ENCODE peak calls at places on chromosomes 16 and 17, in ten cellular contexts. S, C, A, E, M, V, J, B, N and L are unnamed samples.
A peak's percentile ranks its signal among the peaks of the same experiment; 100 is the strongest.

GRCh38 chr17:40779181-40779909 is 3.0 kb downstream of the KRT27 start:
- DNase-seq in S (peak; percentile 30), C (no peak), A (no peak), E (no peak), M (no peak), V (peak; percentile 4), J (no peak), B (no peak), N (no peak), L (no peak)

GRCh38 chr16:53111078-53111776 is 56.4 kb downstream of the CHD9 start:
- DNase-seq in S (no peak), C (no peak), A (no peak), E (no peak), M (no peak), V (no peak), J (no peak), B (no peak), N (no peak), L (no peak)

GRCh38 chr16:89174877-89175276 is 3.3 kb downstream of the CDH15 start:
- DNase-seq in S (no peak), C (no peak), A (no peak), E (no peak), M (no peak), V (no peak), J (no peak), B (no peak), N (no peak), L (no peak)

GRCh38 chr16:13338044-13338443 is 436.6 kb downstream of the SHISA9 start:
- DNase-seq in S (no peak), C (no peak), A (no peak), E (no peak), M (no peak), V (no peak), J (no peak), B (no peak), N (no peak), L (no peak)

GRCh38 chr16:58129097-58129936 is at the start of gene CFAP20:
- DNase-seq in S (peak; percentile 100), C (peak; percentile 97), A (peak; percentile 99), E (peak; percentile 99), M (peak; percentile 97), V (peak; percentile 98), J (peak; percentile 100), B (peak; percentile 97), N (peak; percentile 99), L (peak; percentile 97)

GRCh38 chr16:69340095-69340644 is 598 bp downstream of the NIP7 start:
- DNase-seq in S (no peak), C (no peak), A (no peak), E (no peak), M (peak; percentile 13), V (no peak), J (no peak), B (no peak), N (peak; percentile 18), L (no peak)

GRCh38 chr16:20899503-20900298 is 457 bp downstream of the DCUN1D3 start:
- DNase-seq in S (no peak), C (no peak), A (peak; percentile 44), E (no peak), M (no peak), V (no peak), J (no peak), B (no peak), N (no peak), L (no peak)

GRCh38 chr17:57517216-57517518 is 227.9 kb downstream of the CCDC182 start:
- DNase-seq in S (no peak), C (no peak), A (no peak), E (no peak), M (no peak), V (no peak), J (no peak), B (no peak), N (peak; percentile 22), L (no peak)

GRCh38 chr16:3080024-3080423 is 14.6 kb downstream of the IL32 start:
- DNase-seq in S (no peak), C (no peak), A (no peak), E (no peak), M (no peak), V (no peak), J (no peak), B (no peak), N (no peak), L (no peak)

GRCh38 chr17:69320210-69320907 is 6.6 kb downstream of the ABCA5 start:
- DNase-seq in S (no peak), C (no peak), A (no peak), E (no peak), M (no peak), V (no peak), J (no peak), B (no peak), N (no peak), L (no peak)

GRCh38 chr17:68020451-68020779 is 15.1 kb upstream of the KPNA2 start:
- DNase-seq in S (no peak), C (no peak), A (no peak), E (no peak), M (no peak), V (no peak), J (no peak), B (no peak), N (no peak), L (no peak)

GRCh38 chr17:28357061-28357900 is at the start of gene POLDIP2:
- DNase-seq in S (peak; percentile 95), C (peak; percentile 93), A (peak; percentile 96), E (peak; percentile 92), M (peak; percentile 94), V (peak; percentile 94), J (peak; percentile 79), B (peak; percentile 94), N (peak; percentile 95), L (peak; percentile 82)

GRCh38 chr16:20799599-20799998 is 6.7 kb downstream of the ERI2 start:
- DNase-seq in S (no peak), C (no peak), A (no peak), E (peak; percentile 43), M (no peak), V (no peak), J (no peak), B (no peak), N (no peak), L (no peak)

GRCh38 chr16:75109732-75110243 is 6.8 kb downstream of the LDHD start:
- DNase-seq in S (peak; percentile 10), C (no peak), A (peak; percentile 50), E (no peak), M (no peak), V (peak; percentile 80), J (no peak), B (no peak), N (peak; percentile 78), L (no peak)

GRCh38 chr17:8410882-8411238 is 13.2 kb upstream of the RNF222 start:
- DNase-seq in S (no peak), C (no peak), A (no peak), E (no peak), M (no peak), V (no peak), J (no peak), B (no peak), N (no peak), L (no peak)

GRCh38 chr17:58312824-58313223 is 15.8 kb downstream of the TSPOAP1 start:
- DNase-seq in S (no peak), C (no peak), A (no peak), E (no peak), M (no peak), V (no peak), J (no peak), B (no peak), N (no peak), L (no peak)

GRCh38 chr16:69554495-69554894 is 11.3 kb upstream of the NFAT5 start:
- DNase-seq in S (no peak), C (no peak), A (no peak), E (no peak), M (no peak), V (no peak), J (no peak), B (no peak), N (no peak), L (no peak)

GRCh38 chr16:3431779-3432219 is 11.5 kb downstream of the ZNF597 start:
- DNase-seq in S (peak; percentile 81), C (peak; percentile 41), A (no peak), E (no peak), M (peak; percentile 50), V (peak; percentile 40), J (no peak), B (no peak), N (peak; percentile 22), L (no peak)

GRCh38 chr16:50271148-50272041 is 5.0 kb downstream of the ADCY7 start:
- DNase-seq in S (no peak), C (no peak), A (no peak), E (no peak), M (no peak), V (no peak), J (no peak), B (no peak), N (no peak), L (no peak)

GRCh38 chr17:63665527-63666214 is 34.3 kb downstream of the LIMD2 start:
- DNase-seq in S (no peak), C (no peak), A (no peak), E (no peak), M (no peak), V (no peak), J (no peak), B (no peak), N (peak; percentile 38), L (no peak)

GRCh38 chr17:66548158-66548557 is 245.7 kb downstream of the PRKCA start:
- DNase-seq in S (no peak), C (no peak), A (no peak), E (no peak), M (peak; percentile 27), V (peak; percentile 28), J (no peak), B (no peak), N (no peak), L (no peak)

GRCh38 chr16:629289-630023 is 1.3 kb upstream of the WFIKKN1 start:
- DNase-seq in S (peak; percentile 89), C (no peak), A (no peak), E (no peak), M (no peak), V (no peak), J (no peak), B (peak; percentile 81), N (no peak), L (no peak)